ENCODE peak calls at places on chromosomes 16 and 17, in seven cellular contexts. One of them, this sample, is unnamed.
A peak's percentile ranks its signal among the peaks of the same experiment; 100 is the strongest.

GRCh38 chr17:49987681-49988441 is 7.2 kb downstream of the DLX3 start:
- DNase-seq in left ventricle myocardium inferior: no peak
- DNase-seq in K562: no peak
- DNase-seq in small intestine: no peak
- DNase-seq in effector memory CD4-positive, alpha-beta T cell: no peak
- DNase-seq in Caco-2: peak; percentile 37
- DNase-seq in heart left ventricle: no peak
- DNase-seq in this sample: no peak

GRCh38 chr17:48301002-48301401 is 129.0 kb downstream of the SKAP1 start:
- DNase-seq in left ventricle myocardium inferior: no peak
- DNase-seq in K562: no peak
- DNase-seq in small intestine: no peak
- DNase-seq in effector memory CD4-positive, alpha-beta T cell: no peak
- DNase-seq in Caco-2: no peak
- DNase-seq in heart left ventricle: no peak
- DNase-seq in this sample: no peak

GRCh38 chr16:85335584-85336492 is 223.6 kb upstream of the CIBAR2 start:
- DNase-seq in left ventricle myocardium inferior: no peak
- DNase-seq in K562: no peak
- DNase-seq in small intestine: peak; percentile 83
- DNase-seq in effector memory CD4-positive, alpha-beta T cell: no peak
- DNase-seq in Caco-2: no peak
- DNase-seq in heart left ventricle: peak; percentile 42
- DNase-seq in this sample: no peak

GRCh38 chr17:21164226-21165019 is 37.7 kb downstream of the DHRS7B start:
- DNase-seq in left ventricle myocardium inferior: no peak
- DNase-seq in K562: no peak
- DNase-seq in small intestine: no peak
- DNase-seq in effector memory CD4-positive, alpha-beta T cell: no peak
- DNase-seq in Caco-2: no peak
- DNase-seq in heart left ventricle: no peak
- DNase-seq in this sample: no peak

GRCh38 chr16:54503011-54503410 is 216.4 kb upstream of the IRX3 start:
- DNase-seq in left ventricle myocardium inferior: peak; percentile 80
- DNase-seq in K562: no peak
- DNase-seq in small intestine: peak; percentile 24
- DNase-seq in effector memory CD4-positive, alpha-beta T cell: no peak
- DNase-seq in Caco-2: no peak
- DNase-seq in heart left ventricle: peak; percentile 69
- DNase-seq in this sample: no peak

GRCh38 chr16:87380403-87380802 is 3.2 kb downstream of the FBXO31 start:
- DNase-seq in left ventricle myocardium inferior: peak; percentile 10
- DNase-seq in K562: no peak
- DNase-seq in small intestine: no peak
- DNase-seq in effector memory CD4-positive, alpha-beta T cell: no peak
- DNase-seq in Caco-2: no peak
- DNase-seq in heart left ventricle: no peak
- DNase-seq in this sample: no peak

GRCh38 chr17:17839792-17840707 is 3.3 kb upstream of the SREBF1 start:
- DNase-seq in left ventricle myocardium inferior: peak; percentile 90
- DNase-seq in K562: peak; percentile 93
- DNase-seq in small intestine: peak; percentile 97
- DNase-seq in effector memory CD4-positive, alpha-beta T cell: peak; percentile 67
- DNase-seq in Caco-2: peak; percentile 98
- DNase-seq in heart left ventricle: peak; percentile 93
- DNase-seq in this sample: peak; percentile 97

GRCh38 chr17:47884905-47885735 is 10.9 kb upstream of the SP2 start:
- DNase-seq in left ventricle myocardium inferior: no peak
- DNase-seq in K562: no peak
- DNase-seq in small intestine: peak; percentile 90
- DNase-seq in effector memory CD4-positive, alpha-beta T cell: no peak
- DNase-seq in Caco-2: peak; percentile 83
- DNase-seq in heart left ventricle: peak; percentile 51
- DNase-seq in this sample: no peak

GRCh38 chr17:43545383-43545632 is 832 bp downstream of the ETV4 start:
- DNase-seq in left ventricle myocardium inferior: peak; percentile 29
- DNase-seq in K562: no peak
- DNase-seq in small intestine: peak; percentile 19
- DNase-seq in effector memory CD4-positive, alpha-beta T cell: peak; percentile 4
- DNase-seq in Caco-2: no peak
- DNase-seq in heart left ventricle: no peak
- DNase-seq in this sample: peak; percentile 55

GRCh38 chr17:79043931-79044320 is 20.0 kb downstream of the C1QTNF1 start:
- DNase-seq in left ventricle myocardium inferior: no peak
- DNase-seq in K562: no peak
- DNase-seq in small intestine: no peak
- DNase-seq in effector memory CD4-positive, alpha-beta T cell: no peak
- DNase-seq in Caco-2: no peak
- DNase-seq in heart left ventricle: no peak
- DNase-seq in this sample: no peak

GRCh38 chr17:14299261-14300093 is 1.4 kb upstream of the HS3ST3B1 start:
- DNase-seq in left ventricle myocardium inferior: no peak
- DNase-seq in K562: peak; percentile 38
- DNase-seq in small intestine: no peak
- DNase-seq in effector memory CD4-positive, alpha-beta T cell: peak; percentile 16
- DNase-seq in Caco-2: peak; percentile 11
- DNase-seq in heart left ventricle: peak; percentile 76
- DNase-seq in this sample: peak; percentile 22

GRCh38 chr17:77644981-77645380 is 313.5 kb upstream of the TNRC6C start:
- DNase-seq in left ventricle myocardium inferior: no peak
- DNase-seq in K562: peak; percentile 25
- DNase-seq in small intestine: peak; percentile 8
- DNase-seq in effector memory CD4-positive, alpha-beta T cell: peak; percentile 10
- DNase-seq in Caco-2: no peak
- DNase-seq in heart left ventricle: no peak
- DNase-seq in this sample: no peak

GRCh38 chr17:65227637-65228036 is 90.5 kb downstream of the RGS9 start:
- DNase-seq in left ventricle myocardium inferior: no peak
- DNase-seq in K562: no peak
- DNase-seq in small intestine: no peak
- DNase-seq in effector memory CD4-positive, alpha-beta T cell: no peak
- DNase-seq in Caco-2: no peak
- DNase-seq in heart left ventricle: no peak
- DNase-seq in this sample: no peak

GRCh38 chr17:3906881-3907280 is 9.4 kb downstream of the P2RX1 start:
- DNase-seq in left ventricle myocardium inferior: no peak
- DNase-seq in K562: no peak
- DNase-seq in small intestine: no peak
- DNase-seq in effector memory CD4-positive, alpha-beta T cell: no peak
- DNase-seq in Caco-2: no peak
- DNase-seq in heart left ventricle: no peak
- DNase-seq in this sample: no peak
- H3K4me1 ChIP-seq in left ventricle myocardium inferior: no peaks in the 10 kb centered on the region
- H3K4me1 ChIP-seq in K562: peaks cover 30% of the 10 kb centered on the region
- H3K4me1 ChIP-seq in small intestine: no peaks in the 10 kb centered on the region
- H3K4me1 ChIP-seq in effector memory CD4-positive, alpha-beta T cell: no peaks in the 10 kb centered on the region
- H3K4me1 ChIP-seq in Caco-2: no peaks in the 10 kb centered on the region
- H3K4me1 ChIP-seq in heart left ventricle: peaks cover 8% of the 10 kb centered on the region
- H3K4me1 ChIP-seq in this sample: peaks cover 42% of the 10 kb centered on the region

GRCh38 chr17:81395600-81396277 is 482 bp downstream of the BAHCC1 start:
- DNase-seq in left ventricle myocardium inferior: no peak
- DNase-seq in K562: no peak
- DNase-seq in small intestine: no peak
- DNase-seq in effector memory CD4-positive, alpha-beta T cell: no peak
- DNase-seq in Caco-2: peak; percentile 43
- DNase-seq in heart left ventricle: no peak
- DNase-seq in this sample: no peak
- H3K4me1 ChIP-seq in left ventricle myocardium inferior: peaks cover 84% of the 10 kb centered on the region
- H3K4me1 ChIP-seq in K562: peaks cover 88% of the 10 kb centered on the region
- H3K4me1 ChIP-seq in small intestine: no peaks in the 10 kb centered on the region
- H3K4me1 ChIP-seq in effector memory CD4-positive, alpha-beta T cell: peaks cover 65% of the 10 kb centered on the region
- H3K4me1 ChIP-seq in Caco-2: peaks cover 12% of the 10 kb centered on the region
- H3K4me1 ChIP-seq in heart left ventricle: peaks cover 38% of the 10 kb centered on the region
- H3K4me1 ChIP-seq in this sample: peaks cover 59% of the 10 kb centered on the region

GRCh38 chr17:82097187-82097918 is 683 bp downstream of the FASN start:
- DNase-seq in left ventricle myocardium inferior: no peak
- DNase-seq in K562: peak; percentile 73
- DNase-seq in small intestine: peak; percentile 32
- DNase-seq in effector memory CD4-positive, alpha-beta T cell: no peak
- DNase-seq in Caco-2: peak; percentile 74
- DNase-seq in heart left ventricle: peak; percentile 70
- DNase-seq in this sample: peak; percentile 59

GRCh38 chr17:82096709-82097186 is 1.3 kb downstream of the FASN start:
- DNase-seq in left ventricle myocardium inferior: no peak
- DNase-seq in K562: no peak
- DNase-seq in small intestine: no peak
- DNase-seq in effector memory CD4-positive, alpha-beta T cell: no peak
- DNase-seq in Caco-2: no peak
- DNase-seq in heart left ventricle: peak; percentile 51
- DNase-seq in this sample: no peak

GRCh38 chr17:82097919-82098168 is 192 bp downstream of the FASN start:
- DNase-seq in left ventricle myocardium inferior: no peak
- DNase-seq in K562: no peak
- DNase-seq in small intestine: no peak
- DNase-seq in effector memory CD4-positive, alpha-beta T cell: no peak
- DNase-seq in Caco-2: no peak
- DNase-seq in heart left ventricle: no peak
- DNase-seq in this sample: no peak

GRCh38 chr17:82094931-82095776 is 2.9 kb downstream of the FASN start:
- DNase-seq in left ventricle myocardium inferior: peak; percentile 15
- DNase-seq in K562: no peak
- DNase-seq in small intestine: no peak
- DNase-seq in effector memory CD4-positive, alpha-beta T cell: no peak
- DNase-seq in Caco-2: no peak
- DNase-seq in heart left ventricle: peak; percentile 46
- DNase-seq in this sample: no peak

DNA sequence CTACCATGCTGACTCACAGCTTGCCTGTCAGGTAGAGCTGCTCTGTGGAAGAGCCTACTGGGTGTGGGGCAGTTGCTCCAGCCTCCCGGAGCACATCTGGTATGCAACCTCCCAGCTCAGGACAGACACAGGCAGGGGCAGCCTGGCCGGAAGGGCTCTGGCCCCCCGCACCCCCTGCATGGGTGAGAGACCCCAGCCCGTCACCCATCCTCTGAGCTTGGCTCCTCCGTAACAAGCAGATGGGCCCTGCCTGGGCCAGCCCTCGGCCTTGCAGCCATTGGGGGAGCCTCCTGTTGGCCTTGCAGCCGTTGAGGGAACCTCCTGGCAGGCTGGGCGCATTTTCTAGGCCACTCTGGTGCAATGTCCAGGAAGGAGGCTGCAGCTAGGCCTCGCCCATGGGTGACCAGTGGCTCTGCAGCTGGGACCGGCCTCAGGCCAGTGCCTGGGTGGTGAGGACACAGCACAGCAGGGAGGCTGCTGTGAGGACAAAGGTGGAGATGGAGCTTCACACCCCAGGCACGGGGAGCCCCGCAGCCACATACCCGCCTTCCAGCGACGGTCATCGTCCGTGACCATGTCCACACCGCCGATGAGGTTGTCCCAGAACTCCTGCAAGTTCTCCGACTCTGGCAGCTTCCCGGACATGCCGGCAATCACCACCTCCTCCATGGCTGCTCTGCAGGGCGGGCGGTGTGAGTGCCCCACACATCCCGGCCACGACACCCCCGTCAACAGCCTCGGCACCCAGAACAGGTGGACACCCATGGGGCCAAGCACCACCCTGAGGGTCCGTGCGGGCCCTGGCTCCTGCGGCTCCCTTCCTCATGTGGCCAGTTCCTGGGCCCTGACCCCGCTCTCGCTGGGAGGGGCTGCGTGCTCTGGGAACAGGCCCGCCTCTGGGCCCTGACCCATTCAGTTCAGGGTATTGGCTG is 2.0 kb downstream of the FASN start:
- DNase-seq in left ventricle myocardium inferior: peak; percentile 10
- DNase-seq in K562: no peak
- DNase-seq in small intestine: no peak
- DNase-seq in effector memory CD4-positive, alpha-beta T cell: no peak
- DNase-seq in Caco-2: no peak
- DNase-seq in heart left ventricle: peak; percentile 59
- DNase-seq in this sample: no peak
- H3K4me1 ChIP-seq in left ventricle myocardium inferior: peaks cover 41% of the 10 kb centered on the region
- H3K4me1 ChIP-seq in K562: peaks cover 89% of the 10 kb centered on the region
- H3K4me1 ChIP-seq in small intestine: peaks cover 2% of the 10 kb centered on the region
- H3K4me1 ChIP-seq in effector memory CD4-positive, alpha-beta T cell: peaks cover 16% of the 10 kb centered on the region
- H3K4me1 ChIP-seq in Caco-2: peaks cover 30% of the 10 kb centered on the region
- H3K4me1 ChIP-seq in heart left ventricle: peaks cover 25% of the 10 kb centered on the region
- H3K4me1 ChIP-seq in this sample: peaks cover 34% of the 10 kb centered on the region

DNA sequence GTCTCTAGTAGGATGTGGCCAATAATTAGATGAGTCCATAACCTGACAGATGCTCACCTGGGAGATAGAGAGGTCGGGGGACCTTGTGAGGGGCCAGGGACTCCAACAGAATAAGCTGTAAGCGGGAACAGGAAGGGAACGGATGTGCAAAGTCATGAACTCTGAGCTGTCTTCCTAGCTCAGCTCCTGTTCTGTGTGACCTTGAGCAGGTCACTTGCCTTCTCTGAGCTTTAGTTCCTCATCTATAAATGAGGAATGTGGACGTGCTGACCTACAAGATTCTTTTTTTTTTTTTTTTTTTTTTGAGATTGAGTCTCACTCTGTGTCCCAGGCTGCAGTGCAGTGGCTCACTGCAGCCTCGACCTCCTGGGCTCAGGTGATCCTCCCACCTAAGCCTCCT is 58.9 kb downstream of the AKAP1 start:
- DNase-seq in left ventricle myocardium inferior: no peak
- DNase-seq in K562: no peak
- DNase-seq in small intestine: no peak
- DNase-seq in effector memory CD4-positive, alpha-beta T cell: no peak
- DNase-seq in Caco-2: no peak
- DNase-seq in heart left ventricle: no peak
- DNase-seq in this sample: no peak
- H3K4me1 ChIP-seq in left ventricle myocardium inferior: no peaks in the 10 kb centered on the region
- H3K4me1 ChIP-seq in K562: no peaks in the 10 kb centered on the region
- H3K4me1 ChIP-seq in small intestine: no peaks in the 10 kb centered on the region
- H3K4me1 ChIP-seq in effector memory CD4-positive, alpha-beta T cell: no peaks in the 10 kb centered on the region
- H3K4me1 ChIP-seq in Caco-2: peaks cover 2% of the 10 kb centered on the region
- H3K4me1 ChIP-seq in heart left ventricle: no peaks in the 10 kb centered on the region
- H3K4me1 ChIP-seq in this sample: no peaks in the 10 kb centered on the region

GRCh38 chr17:8121531-8122390 is 2.1 kb downstream of the HES7 start:
- DNase-seq in left ventricle myocardium inferior: no peak
- DNase-seq in K562: peak; percentile 71
- DNase-seq in small intestine: peak; percentile 17
- DNase-seq in effector memory CD4-positive, alpha-beta T cell: no peak
- DNase-seq in Caco-2: peak; percentile 71
- DNase-seq in heart left ventricle: no peak
- DNase-seq in this sample: no peak

GRCh38 chr17:8123695-8124349 is at the start of gene HES7:
- DNase-seq in left ventricle myocardium inferior: no peak
- DNase-seq in K562: no peak
- DNase-seq in small intestine: no peak
- DNase-seq in effector memory CD4-positive, alpha-beta T cell: no peak
- DNase-seq in Caco-2: no peak
- DNase-seq in heart left ventricle: no peak
- DNase-seq in this sample: peak; percentile 16

GRCh38 chr17:8124350-8125195 is 667 bp upstream of the HES7 start:
- DNase-seq in left ventricle myocardium inferior: no peak
- DNase-seq in K562: no peak
- DNase-seq in small intestine: peak; percentile 6
- DNase-seq in effector memory CD4-positive, alpha-beta T cell: no peak
- DNase-seq in Caco-2: no peak
- DNase-seq in heart left ventricle: no peak
- DNase-seq in this sample: no peak

GRCh38 chr17:8122391-8122922 is 1.4 kb downstream of the HES7 start:
- DNase-seq in left ventricle myocardium inferior: no peak
- DNase-seq in K562: no peak
- DNase-seq in small intestine: no peak
- DNase-seq in effector memory CD4-positive, alpha-beta T cell: no peak
- DNase-seq in Caco-2: no peak
- DNase-seq in heart left ventricle: no peak
- DNase-seq in this sample: peak; percentile 19

GRCh38 chr17:8122923-8123694 is 797 bp downstream of the HES7 start:
- DNase-seq in left ventricle myocardium inferior: no peak
- DNase-seq in K562: no peak
- DNase-seq in small intestine: peak; percentile 18
- DNase-seq in effector memory CD4-positive, alpha-beta T cell: no peak
- DNase-seq in Caco-2: no peak
- DNase-seq in heart left ventricle: no peak
- DNase-seq in this sample: peak; percentile 30
- H3K4me1 ChIP-seq in left ventricle myocardium inferior: peaks cover 83% of the 10 kb centered on the region
- H3K4me1 ChIP-seq in K562: peaks cover 69% of the 10 kb centered on the region
- H3K4me1 ChIP-seq in small intestine: peaks cover 16% of the 10 kb centered on the region
- H3K4me1 ChIP-seq in effector memory CD4-positive, alpha-beta T cell: peaks cover 62% of the 10 kb centered on the region
- H3K4me1 ChIP-seq in Caco-2: no peaks in the 10 kb centered on the region
- H3K4me1 ChIP-seq in heart left ventricle: peaks cover 63% of the 10 kb centered on the region
- H3K4me1 ChIP-seq in this sample: peaks cover 78% of the 10 kb centered on the region

This sample was measured in body of pancreas.